ENCODE peak calls at places on chromosome 14, in seven cellular contexts. One of them, this sample, is unnamed.

GRCh38 chr14:31270196-31270772 is 62.7 kb upstream of the HECTD1 start:
- DNase-seq in AG10803: no peak
- DNase-seq in kidney: no peak
- DNase-seq in CD8-positive, alpha-beta T cell: no peak
- DNase-seq in ovary: no peak
- DNase-seq in upper lobe of left lung: no peak
- DNase-seq in left lung: no peak
- DNase-seq in this sample: no peak

GRCh38 chr14:55417955-55418354 is 6.3 kb upstream of the ATG14 start:
- DNase-seq in upper lobe of left lung: no peak
- DNase-seq in kidney: no peak
- DNase-seq in ovary: no peak
- DNase-seq in left lung: no peak
- DNase-seq in CD8-positive, alpha-beta T cell: no peak
- DNase-seq in AG10803: no peak
- DNase-seq in this sample: no peak

GRCh38 chr14:63224196-63224595 is 20.0 kb downstream of the RHOJ start:
- DNase-seq in ovary: no peak
- DNase-seq in kidney: no peak
- DNase-seq in AG10803: no peak
- DNase-seq in upper lobe of left lung: no peak
- DNase-seq in CD8-positive, alpha-beta T cell: no peak
- DNase-seq in left lung: no peak
- DNase-seq in this sample: no peak

GRCh38 chr14:30710870-30711269 is 88.8 kb downstream of the SCFD1 start:
- DNase-seq in AG10803: peak; percentile 49
- DNase-seq in kidney: no peak
- DNase-seq in upper lobe of left lung: no peak
- DNase-seq in left lung: no peak
- DNase-seq in CD8-positive, alpha-beta T cell: no peak
- DNase-seq in ovary: no peak
- DNase-seq in this sample: no peak

GRCh38 chr14:63543826-63544320 is 696 bp upstream of the PPP2R5E start:
- DNase-seq in ovary: no peak
- DNase-seq in AG10803: no peak
- DNase-seq in kidney: no peak
- DNase-seq in upper lobe of left lung: no peak
- DNase-seq in CD8-positive, alpha-beta T cell: no peak
- DNase-seq in left lung: no peak
- DNase-seq in this sample: no peak

GRCh38 chr14:78697341-78697740 is 527.2 kb downstream of the NRXN3 start:
- DNase-seq in kidney: no peak
- DNase-seq in CD8-positive, alpha-beta T cell: no peak
- DNase-seq in upper lobe of left lung: no peak
- DNase-seq in AG10803: peak; percentile 58
- DNase-seq in ovary: no peak
- DNase-seq in left lung: no peak
- DNase-seq in this sample: no peak

GRCh38 chr14:105945891-105946290 is 419.5 kb downstream of the TMEM121 start:
- DNase-seq in AG10803: no peak
- DNase-seq in CD8-positive, alpha-beta T cell: no peak
- DNase-seq in left lung: no peak
- DNase-seq in ovary: no peak
- DNase-seq in upper lobe of left lung: peak; percentile 38
- DNase-seq in kidney: no peak
- DNase-seq in this sample: no peak

GRCh38 chr14:93132472-93133065 is 16.8 kb upstream of the ITPK1 start:
- DNase-seq in kidney: no peak
- DNase-seq in ovary: no peak
- DNase-seq in upper lobe of left lung: peak; percentile 39
- DNase-seq in left lung: no peak
- DNase-seq in AG10803: peak; percentile 29
- DNase-seq in CD8-positive, alpha-beta T cell: peak; percentile 41
- DNase-seq in this sample: peak; percentile 57

GRCh38 chr14:24081739-24082204 is 10.4 kb downstream of the CPNE6 start:
- DNase-seq in kidney: no peak
- DNase-seq in AG10803: no peak
- DNase-seq in upper lobe of left lung: no peak
- DNase-seq in left lung: no peak
- DNase-seq in ovary: no peak
- DNase-seq in CD8-positive, alpha-beta T cell: no peak
- DNase-seq in this sample: no peak

GRCh38 chr14:103275000-103275399 is 59.0 kb upstream of the EIF5 start:
- DNase-seq in left lung: no peak
- DNase-seq in kidney: no peak
- DNase-seq in ovary: no peak
- DNase-seq in AG10803: no peak
- DNase-seq in upper lobe of left lung: no peak
- DNase-seq in CD8-positive, alpha-beta T cell: no peak
- DNase-seq in this sample: no peak

GRCh38 chr14:105937253-105938054 is 411.1 kb downstream of the TMEM121 start:
- DNase-seq in upper lobe of left lung: no peak
- DNase-seq in ovary: no peak
- DNase-seq in left lung: no peak
- DNase-seq in CD8-positive, alpha-beta T cell: no peak
- DNase-seq in AG10803: no peak
- DNase-seq in kidney: no peak
- DNase-seq in this sample: no peak

GRCh38 chr14:100307215-100308111 is 1.2 kb upstream of the SLC25A29 start:
- DNase-seq in AG10803: no peak
- DNase-seq in ovary: peak; percentile 60
- DNase-seq in kidney: no peak
- DNase-seq in left lung: peak; percentile 50
- DNase-seq in upper lobe of left lung: peak; percentile 45
- DNase-seq in CD8-positive, alpha-beta T cell: no peak
- DNase-seq in this sample: no peak

GRCh38 chr14:37889087-37889486 is 293.7 kb downstream of the TTC6 start:
- DNase-seq in left lung: no peak
- DNase-seq in ovary: no peak
- DNase-seq in AG10803: no peak
- DNase-seq in CD8-positive, alpha-beta T cell: no peak
- DNase-seq in kidney: no peak
- DNase-seq in upper lobe of left lung: no peak
- DNase-seq in this sample: no peak

GRCh38 chr14:51168220-51168613 is 71.8 kb upstream of the TMX1 start:
- DNase-seq in AG10803: no peak
- DNase-seq in ovary: no peak
- DNase-seq in upper lobe of left lung: no peak
- DNase-seq in left lung: no peak
- DNase-seq in kidney: no peak
- DNase-seq in CD8-positive, alpha-beta T cell: no peak
- DNase-seq in this sample: no peak

GRCh38 chr14:102210421-102211042 is 70.8 kb downstream of the WDR20 start:
- DNase-seq in ovary: no peak
- DNase-seq in upper lobe of left lung: no peak
- DNase-seq in kidney: no peak
- DNase-seq in left lung: no peak
- DNase-seq in AG10803: no peak
- DNase-seq in CD8-positive, alpha-beta T cell: no peak
- DNase-seq in this sample: no peak

GRCh38 chr14:51251486-51251885 is 11.4 kb downstream of the TMX1 start:
- DNase-seq in left lung: no peak
- DNase-seq in kidney: no peak
- DNase-seq in AG10803: no peak
- DNase-seq in ovary: no peak
- DNase-seq in upper lobe of left lung: no peak
- DNase-seq in CD8-positive, alpha-beta T cell: no peak
- DNase-seq in this sample: no peak

GRCh38 chr14:22370084-22370847 is 218.8 kb downstream of the DAD1 start:
- DNase-seq in left lung: peak; percentile 68
- DNase-seq in upper lobe of left lung: peak; percentile 77
- DNase-seq in kidney: no peak
- DNase-seq in CD8-positive, alpha-beta T cell: no peak
- DNase-seq in ovary: no peak
- DNase-seq in AG10803: peak; percentile 69
- DNase-seq in this sample: no peak

GRCh38 chr14:94575730-94576585 is 5.3 kb upstream of the SERPINA5 start:
- DNase-seq in ovary: no peak
- DNase-seq in CD8-positive, alpha-beta T cell: no peak
- DNase-seq in AG10803: peak; percentile 87
- DNase-seq in upper lobe of left lung: no peak
- DNase-seq in left lung: peak; percentile 27
- DNase-seq in kidney: peak; percentile 86
- DNase-seq in this sample: no peak

GRCh38 chr14:32724864-32725550 is 213.7 kb upstream of the NPAS3 start:
- DNase-seq in kidney: peak; percentile 49
- DNase-seq in AG10803: peak; percentile 92
- DNase-seq in upper lobe of left lung: no peak
- DNase-seq in CD8-positive, alpha-beta T cell: no peak
- DNase-seq in ovary: no peak
- DNase-seq in left lung: no peak
- DNase-seq in this sample: no peak

GRCh38 chr14:67856806-67857205 is 37.2 kb downstream of the RAD51B start:
- DNase-seq in CD8-positive, alpha-beta T cell: no peak
- DNase-seq in left lung: no peak
- DNase-seq in AG10803: peak; percentile 76
- DNase-seq in upper lobe of left lung: no peak
- DNase-seq in ovary: no peak
- DNase-seq in kidney: no peak
- DNase-seq in this sample: no peak

GRCh38 chr14:85178869-85179268 is 351.1 kb upstream of the FLRT2 start:
- DNase-seq in CD8-positive, alpha-beta T cell: no peak
- DNase-seq in upper lobe of left lung: no peak
- DNase-seq in left lung: no peak
- DNase-seq in kidney: no peak
- DNase-seq in AG10803: no peak
- DNase-seq in ovary: no peak
- DNase-seq in this sample: no peak

GRCh38 chr14:31465113-31465512 is 7.8 kb upstream of the DTD2 start:
- DNase-seq in AG10803: peak; percentile 72
- DNase-seq in kidney: no peak
- DNase-seq in left lung: no peak
- DNase-seq in CD8-positive, alpha-beta T cell: no peak
- DNase-seq in upper lobe of left lung: no peak
- DNase-seq in ovary: no peak
- DNase-seq in this sample: no peak

GRCh38 chr14:79670811-79671210 is 540.5 kb downstream of the DIO2 start:
- DNase-seq in CD8-positive, alpha-beta T cell: no peak
- DNase-seq in kidney: no peak
- DNase-seq in upper lobe of left lung: no peak
- DNase-seq in ovary: no peak
- DNase-seq in left lung: no peak
- DNase-seq in AG10803: no peak
- DNase-seq in this sample: no peak

GRCh38 chr14:93105362-93105761 is 10.4 kb downstream of the ITPK1 start:
- DNase-seq in AG10803: peak; percentile 82
- DNase-seq in left lung: peak; percentile 87
- DNase-seq in upper lobe of left lung: peak; percentile 89
- DNase-seq in ovary: no peak
- DNase-seq in CD8-positive, alpha-beta T cell: no peak
- DNase-seq in kidney: no peak
- DNase-seq in this sample: no peak

GRCh38 chr14:35814371-35815005 is 5.4 kb upstream of the RALGAPA1 start:
- DNase-seq in CD8-positive, alpha-beta T cell: peak; percentile 92
- DNase-seq in kidney: no peak
- DNase-seq in left lung: peak; percentile 51
- DNase-seq in AG10803: peak; percentile 39
- DNase-seq in ovary: no peak
- DNase-seq in upper lobe of left lung: peak; percentile 36
- DNase-seq in this sample: peak; percentile 53

GRCh38 chr14:81394739-81395138 is 5.4 kb downstream of the STON2 start:
- DNase-seq in left lung: no peak
- DNase-seq in CD8-positive, alpha-beta T cell: no peak
- DNase-seq in upper lobe of left lung: no peak
- DNase-seq in AG10803: no peak
- DNase-seq in kidney: no peak
- DNase-seq in ovary: no peak
- DNase-seq in this sample: no peak

GRCh38 chr14:49892636-49893308 is at the start of gene ARF6:
- DNase-seq in upper lobe of left lung: peak; percentile 99
- DNase-seq in CD8-positive, alpha-beta T cell: peak; percentile 95
- DNase-seq in left lung: peak; percentile 99
- DNase-seq in kidney: peak; percentile 100
- DNase-seq in ovary: peak; percentile 99
- DNase-seq in AG10803: peak; percentile 97
- DNase-seq in this sample: peak; percentile 97
- TF ChIP-seq CTCF in upper lobe of left lung: no peak
- TF ChIP-seq CTCF in CD8-positive, alpha-beta T cell: no peak
- TF ChIP-seq CTCF in left lung: peak; percentile 17
- TF ChIP-seq CTCF in kidney: no peak
- TF ChIP-seq CTCF in ovary: peak; percentile 30
- TF ChIP-seq CTCF in AG10803: no peak
- TF ChIP-seq CTCF in this sample: peak; percentile 14

GRCh38 chr14:95886366-95886765 is 9.7 kb downstream of the TUNAR start:
- DNase-seq in upper lobe of left lung: no peak
- DNase-seq in CD8-positive, alpha-beta T cell: no peak
- DNase-seq in ovary: no peak
- DNase-seq in kidney: no peak
- DNase-seq in left lung: no peak
- DNase-seq in AG10803: no peak
- DNase-seq in this sample: no peak
- TF ChIP-seq CTCF in upper lobe of left lung: no peak
- TF ChIP-seq CTCF in CD8-positive, alpha-beta T cell: no peak
- TF ChIP-seq CTCF in ovary: no peak
- TF ChIP-seq CTCF in kidney: no peak
- TF ChIP-seq CTCF in left lung: no peak
- TF ChIP-seq CTCF in AG10803: no peak
- TF ChIP-seq CTCF in this sample: no peak

GRCh38 chr14:98138666-98139065 is 1133.3 kb downstream of the BCL11B start:
- DNase-seq in upper lobe of left lung: peak; percentile 30
- DNase-seq in AG10803: peak; percentile 16
- DNase-seq in CD8-positive, alpha-beta T cell: peak; percentile 76
- DNase-seq in ovary: no peak
- DNase-seq in kidney: no peak
- DNase-seq in left lung: no peak
- DNase-seq in this sample: peak; percentile 19
- TF ChIP-seq CTCF in upper lobe of left lung: no peak
- TF ChIP-seq CTCF in AG10803: peak; percentile 59
- TF ChIP-seq CTCF in CD8-positive, alpha-beta T cell: peak; percentile 82
- TF ChIP-seq CTCF in ovary: no peak
- TF ChIP-seq CTCF in kidney: peak; percentile 42
- TF ChIP-seq CTCF in left lung: peak; percentile 41
- TF ChIP-seq CTCF in this sample: peak; percentile 30

GRCh38 chr14:90450151-90450550 is 53.3 kb downstream of the CALM1 start:
- DNase-seq in upper lobe of left lung: no peak
- DNase-seq in CD8-positive, alpha-beta T cell: no peak
- DNase-seq in kidney: no peak
- DNase-seq in left lung: no peak
- DNase-seq in AG10803: no peak
- DNase-seq in ovary: no peak
- DNase-seq in this sample: no peak

GRCh38 chr14:90446405-90446804 is 49.6 kb downstream of the CALM1 start:
- DNase-seq in left lung: no peak
- DNase-seq in ovary: no peak
- DNase-seq in AG10803: no peak
- DNase-seq in upper lobe of left lung: no peak
- DNase-seq in CD8-positive, alpha-beta T cell: no peak
- DNase-seq in kidney: no peak
- DNase-seq in this sample: no peak

GRCh38 chr14:90450667-90451066 is 53.8 kb downstream of the CALM1 start:
- DNase-seq in AG10803: no peak
- DNase-seq in CD8-positive, alpha-beta T cell: no peak
- DNase-seq in ovary: no peak
- DNase-seq in kidney: no peak
- DNase-seq in upper lobe of left lung: no peak
- DNase-seq in left lung: no peak
- DNase-seq in this sample: no peak

GRCh38 chr14:90445011-90445410 is 48.2 kb downstream of the CALM1 start:
- DNase-seq in upper lobe of left lung: no peak
- DNase-seq in CD8-positive, alpha-beta T cell: no peak
- DNase-seq in kidney: no peak
- DNase-seq in left lung: no peak
- DNase-seq in AG10803: no peak
- DNase-seq in ovary: no peak
- DNase-seq in this sample: no peak

GRCh38 chr14:90447720-90448497 is 51.1 kb downstream of the CALM1 start:
- DNase-seq in kidney: no peak
- DNase-seq in AG10803: no peak
- DNase-seq in CD8-positive, alpha-beta T cell: no peak
- DNase-seq in left lung: no peak
- DNase-seq in ovary: no peak
- DNase-seq in upper lobe of left lung: no peak
- DNase-seq in this sample: no peak
- TF ChIP-seq CTCF in kidney: no peak
- TF ChIP-seq CTCF in AG10803: no peak
- TF ChIP-seq CTCF in CD8-positive, alpha-beta T cell: no peak
- TF ChIP-seq CTCF in left lung: no peak
- TF ChIP-seq CTCF in ovary: no peak
- TF ChIP-seq CTCF in upper lobe of left lung: no peak
- TF ChIP-seq CTCF in this sample: no peak

This sample was measured in GM13976.